ENCODE peak calls at places on chromosomes 5 and 9, in four cellular contexts. One of them, this sample, is unnamed.

GRCh38 chr5:55593115-55593472 is 58.3 kb upstream of the PLPP1 start:
- DNase-seq in cardiac fibroblast: no peak
- DNase-seq in omental fat pad: no peak
- DNase-seq in esophagus squamous epithelium: no peak
- DNase-seq in this sample: no peak

GRCh38 chr9:105901514-105902109 is 207.3 kb downstream of the TMEM38B start:
- DNase-seq in esophagus squamous epithelium: no peak
- DNase-seq in cardiac fibroblast: peak; percentile 1
- DNase-seq in omental fat pad: no peak
- DNase-seq in this sample: no peak

GRCh38 chr5:71932649-71933338 is 174.5 kb upstream of the MAP1B start:
- DNase-seq in omental fat pad: no peak
- DNase-seq in esophagus squamous epithelium: no peak
- DNase-seq in cardiac fibroblast: peak; percentile 79
- DNase-seq in this sample: peak; percentile 32

GRCh38 chr5:170306381-170306790 is 8.8 kb upstream of the LCP2 start:
- DNase-seq in esophagus squamous epithelium: no peak
- DNase-seq in cardiac fibroblast: peak; percentile 82
- DNase-seq in omental fat pad: peak; percentile 64
- DNase-seq in this sample: no peak

GRCh38 chr5:14208071-14209021 is 65.2 kb downstream of the TRIO start:
- DNase-seq in omental fat pad: no peak
- DNase-seq in esophagus squamous epithelium: no peak
- DNase-seq in cardiac fibroblast: peak; percentile 95
- DNase-seq in this sample: peak; percentile 77

GRCh38 chr9:94139672-94140417 is 55.6 kb downstream of the PTPDC1 start:
- DNase-seq in omental fat pad: peak; percentile 67
- DNase-seq in cardiac fibroblast: peak; percentile 98
- DNase-seq in esophagus squamous epithelium: no peak
- DNase-seq in this sample: peak; percentile 94

GRCh38 chr9:4537581-4537980 is 47.3 kb downstream of the SLC1A1 start:
- DNase-seq in cardiac fibroblast: no peak
- DNase-seq in esophagus squamous epithelium: no peak
- DNase-seq in omental fat pad: no peak
- DNase-seq in this sample: no peak

GRCh38 chr9:36113999-36114398 is 22.5 kb upstream of the GLIPR2 start:
- DNase-seq in cardiac fibroblast: no peak
- DNase-seq in omental fat pad: no peak
- DNase-seq in esophagus squamous epithelium: no peak
- DNase-seq in this sample: no peak

GRCh38 chr5:94693043-94693822 is 74.8 kb downstream of the SLF1 start:
- DNase-seq in omental fat pad: no peak
- DNase-seq in cardiac fibroblast: peak; percentile 93
- DNase-seq in esophagus squamous epithelium: no peak
- DNase-seq in this sample: peak; percentile 95

GRCh38 chr9:133733074-133733408 is 5.1 kb downstream of the SARDH start:
- DNase-seq in omental fat pad: no peak
- DNase-seq in esophagus squamous epithelium: no peak
- DNase-seq in cardiac fibroblast: no peak
- DNase-seq in this sample: no peak

GRCh38 chr5:73174100-73174815 is 1.3 kb downstream of the TMEM174 start:
- DNase-seq in cardiac fibroblast: no peak
- DNase-seq in esophagus squamous epithelium: no peak
- DNase-seq in omental fat pad: no peak
- DNase-seq in this sample: no peak

GRCh38 chr9:83583151-83584014 is 39.6 kb upstream of the IDNK start:
- DNase-seq in cardiac fibroblast: peak; percentile 79
- DNase-seq in omental fat pad: peak; percentile 50
- DNase-seq in esophagus squamous epithelium: no peak
- DNase-seq in this sample: peak; percentile 56

GRCh38 chr9:129109504-129109903 is 1.1 kb downstream of the CRAT start:
- DNase-seq in cardiac fibroblast: peak; percentile 55
- DNase-seq in omental fat pad: no peak
- DNase-seq in esophagus squamous epithelium: no peak
- DNase-seq in this sample: peak; percentile 20

GRCh38 chr9:33431420-33431819 is 16.0 kb downstream of the AQP3 start:
- DNase-seq in cardiac fibroblast: no peak
- DNase-seq in omental fat pad: no peak
- DNase-seq in esophagus squamous epithelium: no peak
- DNase-seq in this sample: no peak

GRCh38 chr5:72836810-72837209 is 20.3 kb downstream of the TNPO1 start:
- DNase-seq in omental fat pad: no peak
- DNase-seq in esophagus squamous epithelium: no peak
- DNase-seq in cardiac fibroblast: no peak
- DNase-seq in this sample: no peak

GRCh38 chr9:131062979-131063378 is 33.4 kb upstream of the AIF1L start:
- DNase-seq in esophagus squamous epithelium: no peak
- DNase-seq in cardiac fibroblast: no peak
- DNase-seq in omental fat pad: no peak
- DNase-seq in this sample: no peak

GRCh38 chr9:5188060-5188707 is 2.7 kb upstream of the INSL6 start:
- DNase-seq in esophagus squamous epithelium: no peak
- DNase-seq in omental fat pad: no peak
- DNase-seq in cardiac fibroblast: peak; percentile 8
- DNase-seq in this sample: no peak

GRCh38 chr9:69674112-69674511 is 1.9 kb upstream of the APBA1 start:
- DNase-seq in esophagus squamous epithelium: no peak
- DNase-seq in omental fat pad: no peak
- DNase-seq in cardiac fibroblast: no peak
- DNase-seq in this sample: no peak

GRCh38 chr9:126629007-126629674 is 15.4 kb downstream of the LMX1B start:
- DNase-seq in cardiac fibroblast: no peak
- DNase-seq in omental fat pad: no peak
- DNase-seq in esophagus squamous epithelium: no peak
- DNase-seq in this sample: no peak

GRCh38 chr5:132466453-132467291 is 23.9 kb downstream of the IRF1 start:
- DNase-seq in cardiac fibroblast: peak; percentile 64
- DNase-seq in esophagus squamous epithelium: no peak
- DNase-seq in omental fat pad: no peak
- DNase-seq in this sample: no peak

GRCh38 chr5:3043600-3043999 is 292.1 kb upstream of the IRX2 start:
- DNase-seq in esophagus squamous epithelium: no peak
- DNase-seq in omental fat pad: no peak
- DNase-seq in cardiac fibroblast: no peak
- DNase-seq in this sample: no peak

GRCh38 chr9:123643518-123643917 is 286.4 kb downstream of the DENND1A start:
- DNase-seq in omental fat pad: no peak
- DNase-seq in cardiac fibroblast: no peak
- DNase-seq in esophagus squamous epithelium: no peak
- DNase-seq in this sample: no peak

GRCh38 chr9:70600479-70600878 is 186.0 kb upstream of the KLF9 start:
- DNase-seq in cardiac fibroblast: peak; percentile 71
- DNase-seq in omental fat pad: no peak
- DNase-seq in esophagus squamous epithelium: no peak
- DNase-seq in this sample: peak; percentile 64

GRCh38 chr9:128081052-128081451 is 13.0 kb downstream of the SLC25A25 start:
- DNase-seq in esophagus squamous epithelium: no peak
- DNase-seq in cardiac fibroblast: peak; percentile 88
- DNase-seq in omental fat pad: no peak
- DNase-seq in this sample: peak; percentile 73

GRCh38 chr5:76691470-76692273 is 24.3 kb upstream of the F2R start:
- DNase-seq in omental fat pad: no peak
- DNase-seq in cardiac fibroblast: peak; percentile 90
- DNase-seq in esophagus squamous epithelium: no peak
- DNase-seq in this sample: peak; percentile 24

GRCh38 chr5:98360548-98360947 is 412.9 kb upstream of the RGMB start:
- DNase-seq in omental fat pad: no peak
- DNase-seq in cardiac fibroblast: no peak
- DNase-seq in esophagus squamous epithelium: no peak
- DNase-seq in this sample: no peak

GRCh38 chr5:33441241-33441844 is 578 bp downstream of the TARS1 start:
- DNase-seq in omental fat pad: no peak
- DNase-seq in cardiac fibroblast: peak; percentile 85
- DNase-seq in esophagus squamous epithelium: no peak
- DNase-seq in this sample: no peak

GRCh38 chr9:75108571-75108970 is 20.3 kb downstream of the OSTF1 start:
- DNase-seq in omental fat pad: no peak
- DNase-seq in cardiac fibroblast: peak; percentile 83
- DNase-seq in esophagus squamous epithelium: no peak
- DNase-seq in this sample: peak; percentile 81

GRCh38 chr5:135216072-135216812 is 182.2 kb upstream of the PITX1 start:
- DNase-seq in cardiac fibroblast: no peak
- DNase-seq in esophagus squamous epithelium: no peak
- DNase-seq in omental fat pad: no peak
- DNase-seq in this sample: no peak

GRCh38 chr9:92770005-92770995 is 5.7 kb upstream of the BICD2 start:
- DNase-seq in esophagus squamous epithelium: no peak
- DNase-seq in omental fat pad: no peak
- DNase-seq in cardiac fibroblast: peak; percentile 49
- DNase-seq in this sample: no peak

DNA sequence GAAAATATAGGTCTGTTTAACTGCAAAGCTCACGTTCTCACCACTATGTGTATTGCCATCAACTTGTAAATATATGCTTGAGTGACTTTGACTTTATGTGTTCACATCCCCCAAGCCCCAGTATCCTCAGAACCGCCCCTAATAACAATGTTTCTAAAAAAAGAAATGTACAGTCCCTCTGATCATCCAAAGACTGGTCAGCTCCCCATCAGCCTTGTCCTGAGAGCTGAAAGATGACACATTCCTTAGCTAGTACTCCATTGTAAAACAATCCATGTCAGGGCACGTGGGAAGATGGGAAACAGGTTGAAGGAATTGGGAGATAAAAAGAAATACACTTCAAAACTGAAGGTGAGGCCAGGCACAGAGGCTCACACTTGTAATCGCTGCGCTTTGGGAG is 279.4 kb upstream of the WWC1 start:
- DNase-seq in esophagus squamous epithelium: no peak
- DNase-seq in cardiac fibroblast: no peak
- DNase-seq in omental fat pad: no peak
- DNase-seq in this sample: no peak
- TF ChIP-seq CTCF in esophagus squamous epithelium: no peak
- TF ChIP-seq CTCF in cardiac fibroblast: no peak
- TF ChIP-seq CTCF in omental fat pad: no peak
- TF ChIP-seq CTCF in this sample: no peak

GRCh38 chr9:136186386-136186785 is 18.5 kb downstream of the LHX3 start:
- DNase-seq in esophagus squamous epithelium: no peak
- DNase-seq in omental fat pad: no peak
- DNase-seq in cardiac fibroblast: no peak
- DNase-seq in this sample: no peak
- TF ChIP-seq CTCF in esophagus squamous epithelium: no peak
- TF ChIP-seq CTCF in omental fat pad: no peak
- TF ChIP-seq CTCF in cardiac fibroblast: no peak
- TF ChIP-seq CTCF in this sample: no peak

DNA sequence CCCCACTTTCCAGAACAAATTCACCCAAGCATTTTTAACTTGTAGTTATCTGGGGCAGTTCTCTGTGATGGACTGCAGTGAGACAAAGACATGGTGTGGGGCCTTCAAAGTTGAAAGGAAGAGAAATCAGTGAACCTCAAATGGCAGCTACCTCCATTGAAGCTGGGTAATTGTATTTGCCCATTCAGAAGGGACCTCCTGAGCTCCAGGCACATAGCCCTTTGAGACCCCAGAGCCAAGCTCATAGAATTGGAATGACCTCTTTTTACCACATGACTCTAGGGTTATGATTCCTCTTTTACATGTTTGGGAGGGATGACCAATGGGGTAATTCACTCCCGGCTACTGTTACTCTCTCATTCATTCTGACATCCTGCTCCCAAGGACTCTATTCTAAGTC is 368.4 kb upstream of the ITGA1 start:
- DNase-seq in omental fat pad: no peak
- DNase-seq in esophagus squamous epithelium: no peak
- DNase-seq in cardiac fibroblast: no peak
- DNase-seq in this sample: no peak
- TF ChIP-seq CTCF in omental fat pad: no peak
- TF ChIP-seq CTCF in esophagus squamous epithelium: no peak
- TF ChIP-seq CTCF in cardiac fibroblast: no peak
- TF ChIP-seq CTCF in this sample: no peak

GRCh38 chr9:96691326-96691725 is 36.2 kb upstream of the PRXL2C start:
- DNase-seq in cardiac fibroblast: no peak
- DNase-seq in esophagus squamous epithelium: no peak
- DNase-seq in omental fat pad: no peak
- DNase-seq in this sample: no peak

GRCh38 chr9:96680812-96681499 is 25.8 kb upstream of the PRXL2C start:
- DNase-seq in esophagus squamous epithelium: no peak
- DNase-seq in omental fat pad: no peak
- DNase-seq in cardiac fibroblast: no peak
- DNase-seq in this sample: no peak

GRCh38 chr9:96688745-96689464 is 33.8 kb upstream of the PRXL2C start:
- DNase-seq in cardiac fibroblast: no peak
- DNase-seq in esophagus squamous epithelium: no peak
- DNase-seq in omental fat pad: no peak
- DNase-seq in this sample: no peak

GRCh38 chr9:96688215-96688614 is 33.1 kb upstream of the PRXL2C start:
- DNase-seq in cardiac fibroblast: no peak
- DNase-seq in esophagus squamous epithelium: no peak
- DNase-seq in omental fat pad: no peak
- DNase-seq in this sample: no peak

DNA sequence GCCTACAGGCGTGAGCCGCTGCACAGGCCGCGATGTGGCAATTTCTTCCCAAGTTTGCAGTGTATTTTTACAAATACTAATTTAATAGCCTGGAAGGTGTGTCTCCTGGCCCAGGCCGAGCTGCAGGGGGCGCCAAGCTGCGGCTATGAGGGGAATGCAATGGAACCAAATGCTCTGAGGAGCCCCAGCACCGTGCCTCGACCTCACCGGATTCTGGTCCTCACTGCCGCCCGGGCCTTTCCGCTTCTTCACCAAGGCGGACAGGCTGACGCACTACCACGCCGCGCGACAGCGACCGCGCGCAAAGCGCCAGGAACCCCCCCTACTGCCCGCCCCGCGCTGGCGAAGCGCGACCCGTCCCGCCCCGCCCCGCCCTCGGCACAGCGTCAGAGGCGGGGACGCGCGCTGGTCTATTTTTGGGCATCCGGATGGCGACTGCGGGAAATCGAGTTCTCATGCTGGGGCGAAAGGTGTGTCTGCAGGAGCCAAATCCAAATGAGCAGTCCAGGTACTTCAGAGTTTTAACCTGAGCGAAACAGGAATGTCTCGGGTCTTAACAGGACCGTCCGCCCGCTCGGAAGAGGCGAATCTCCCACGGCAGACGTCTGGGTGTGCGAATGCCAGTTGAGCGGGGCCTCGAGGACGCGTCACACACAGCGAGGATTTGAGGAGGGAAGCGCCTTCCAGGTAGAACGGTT is 31.7 kb upstream of the PRXL2C start:
- DNase-seq in omental fat pad: peak; percentile 42
- DNase-seq in cardiac fibroblast: peak; percentile 69
- DNase-seq in esophagus squamous epithelium: peak; percentile 4
- DNase-seq in this sample: no peak
- TF ChIP-seq CTCF in omental fat pad: no peak
- TF ChIP-seq CTCF in cardiac fibroblast: peak; percentile 63
- TF ChIP-seq CTCF in esophagus squamous epithelium: peak; percentile 43
- TF ChIP-seq CTCF in this sample: peak; percentile 55